ENCODE peak calls at places on chromosomes 1 and 21, in nine cellular contexts. One of them, this sample, is unnamed.

GRCh38 chr1:231172411-231172810 is 10.6 kb downstream of the TRIM67 start:
- DNase-seq in iPS-NIHi11: no peak
- DNase-seq in GOT3: no peak
- DNase-seq in hypothalamus: no peak
- DNase-seq in GM23338: no peak
- DNase-seq in iris pigment epithelial cell: no peak
- DNase-seq in foreskin fibroblast: no peak
- DNase-seq in AG08396: no peak
- DNase-seq in ELR: no peak
- DNase-seq in this sample: no peak

GRCh38 chr1:103198076-103198475 is 89.8 kb upstream of the COL11A1 start:
- DNase-seq in iPS-NIHi11: no peak
- DNase-seq in GOT3: no peak
- DNase-seq in hypothalamus: no peak
- DNase-seq in GM23338: no peak
- DNase-seq in iris pigment epithelial cell: no peak
- DNase-seq in foreskin fibroblast: no peak
- DNase-seq in AG08396: no peak
- DNase-seq in ELR: no peak
- DNase-seq in this sample: no peak

GRCh38 chr21:27570306-27570868 is 603.5 kb upstream of the ADAMTS5 start:
- DNase-seq in iPS-NIHi11: no peak
- DNase-seq in GOT3: peak; percentile 32
- DNase-seq in hypothalamus: no peak
- DNase-seq in GM23338: no peak
- DNase-seq in iris pigment epithelial cell: peak; percentile 93
- DNase-seq in foreskin fibroblast: peak; percentile 97
- DNase-seq in AG08396: peak; percentile 54
- DNase-seq in ELR: peak; percentile 93
- DNase-seq in this sample: peak; percentile 20

GRCh38 chr1:153678519-153679336 is at the start of gene NPR1:
- DNase-seq in iPS-NIHi11: peak; percentile 77
- DNase-seq in GOT3: no peak
- DNase-seq in hypothalamus: no peak
- DNase-seq in GM23338: peak; percentile 78
- DNase-seq in iris pigment epithelial cell: no peak
- DNase-seq in foreskin fibroblast: peak; percentile 57
- DNase-seq in AG08396: peak; percentile 62
- DNase-seq in ELR: peak; percentile 52
- DNase-seq in this sample: no peak

GRCh38 chr1:26280333-26281042 is 602 bp downstream of the SH3BGRL3 start:
- DNase-seq in iPS-NIHi11: peak; percentile 59
- DNase-seq in GOT3: no peak
- DNase-seq in hypothalamus: no peak
- DNase-seq in GM23338: peak; percentile 37
- DNase-seq in iris pigment epithelial cell: peak; percentile 45
- DNase-seq in foreskin fibroblast: peak; percentile 76
- DNase-seq in AG08396: peak; percentile 72
- DNase-seq in ELR: peak; percentile 80
- DNase-seq in this sample: peak; percentile 59

GRCh38 chr1:161020573-161021167 is at the start of gene F11R:
- DNase-seq in iPS-NIHi11: peak; percentile 69
- DNase-seq in GOT3: no peak
- DNase-seq in hypothalamus: no peak
- DNase-seq in GM23338: peak; percentile 83
- DNase-seq in iris pigment epithelial cell: no peak
- DNase-seq in foreskin fibroblast: peak; percentile 21
- DNase-seq in AG08396: no peak
- DNase-seq in ELR: peak; percentile 42
- DNase-seq in this sample: no peak

GRCh38 chr1:121544500-121544899 is 359.7 kb downstream of the SRGAP2C start:
- DNase-seq in iPS-NIHi11: no peak
- DNase-seq in GOT3: no peak
- DNase-seq in hypothalamus: no peak
- DNase-seq in GM23338: no peak
- DNase-seq in iris pigment epithelial cell: no peak
- DNase-seq in foreskin fibroblast: no peak
- DNase-seq in AG08396: no peak
- DNase-seq in ELR: no peak
- DNase-seq in this sample: no peak

GRCh38 chr21:32189688-32190483 is 89.0 kb downstream of the MIS18A start:
- DNase-seq in iPS-NIHi11: no peak
- DNase-seq in GOT3: no peak
- DNase-seq in hypothalamus: no peak
- DNase-seq in GM23338: no peak
- DNase-seq in iris pigment epithelial cell: no peak
- DNase-seq in foreskin fibroblast: no peak
- DNase-seq in AG08396: no peak
- DNase-seq in ELR: no peak
- DNase-seq in this sample: no peak

GRCh38 chr1:37096523-37096922 is 62.2 kb upstream of the GRIK3 start:
- DNase-seq in iPS-NIHi11: peak; percentile 74
- DNase-seq in GOT3: no peak
- DNase-seq in hypothalamus: no peak
- DNase-seq in GM23338: peak; percentile 79
- DNase-seq in iris pigment epithelial cell: no peak
- DNase-seq in foreskin fibroblast: no peak
- DNase-seq in AG08396: no peak
- DNase-seq in ELR: peak; percentile 9
- DNase-seq in this sample: no peak

GRCh38 chr1:200153277-200154055 is 126.0 kb downstream of the NR5A2 start:
- DNase-seq in iPS-NIHi11: no peak
- DNase-seq in GOT3: no peak
- DNase-seq in hypothalamus: no peak
- DNase-seq in GM23338: no peak
- DNase-seq in iris pigment epithelial cell: no peak
- DNase-seq in foreskin fibroblast: no peak
- DNase-seq in AG08396: no peak
- DNase-seq in ELR: no peak
- DNase-seq in this sample: no peak

GRCh38 chr1:167752219-167752985 is 30.6 kb downstream of the MPZL1 start:
- DNase-seq in iPS-NIHi11: no peak
- DNase-seq in GOT3: no peak
- DNase-seq in hypothalamus: no peak
- DNase-seq in GM23338: no peak
- DNase-seq in iris pigment epithelial cell: peak; percentile 21
- DNase-seq in foreskin fibroblast: peak; percentile 71
- DNase-seq in AG08396: no peak
- DNase-seq in ELR: peak; percentile 69
- DNase-seq in this sample: no peak

GRCh38 chr21:17780539-17780938 is 38.6 kb downstream of the C21orf91 start:
- DNase-seq in iPS-NIHi11: no peak
- DNase-seq in GOT3: no peak
- DNase-seq in hypothalamus: no peak
- DNase-seq in GM23338: no peak
- DNase-seq in iris pigment epithelial cell: peak; percentile 6
- DNase-seq in foreskin fibroblast: no peak
- DNase-seq in AG08396: no peak
- DNase-seq in ELR: no peak
- DNase-seq in this sample: no peak

GRCh38 chr1:43317817-43318471 is 17.2 kb downstream of the TIE1 start:
- DNase-seq in iPS-NIHi11: no peak
- DNase-seq in GOT3: no peak
- DNase-seq in hypothalamus: peak; percentile 19
- DNase-seq in GM23338: no peak
- DNase-seq in iris pigment epithelial cell: no peak
- DNase-seq in foreskin fibroblast: peak; percentile 52
- DNase-seq in AG08396: no peak
- DNase-seq in ELR: no peak
- DNase-seq in this sample: no peak

GRCh38 chr1:3681898-3682806 is 29.8 kb downstream of the TP73 start:
- DNase-seq in iPS-NIHi11: no peak
- DNase-seq in GOT3: no peak
- DNase-seq in hypothalamus: no peak
- DNase-seq in GM23338: no peak
- DNase-seq in iris pigment epithelial cell: no peak
- DNase-seq in foreskin fibroblast: no peak
- DNase-seq in AG08396: no peak
- DNase-seq in ELR: no peak
- DNase-seq in this sample: no peak

GRCh38 chr1:33143181-33143580 is 38.7 kb downstream of the TRIM62 start:
- DNase-seq in iPS-NIHi11: no peak
- DNase-seq in GOT3: no peak
- DNase-seq in hypothalamus: no peak
- DNase-seq in GM23338: no peak
- DNase-seq in iris pigment epithelial cell: peak; percentile 46
- DNase-seq in foreskin fibroblast: peak; percentile 36
- DNase-seq in AG08396: no peak
- DNase-seq in ELR: no peak
- DNase-seq in this sample: no peak

GRCh38 chr1:238484121-238484520 is 593.4 kb upstream of the ZP4 start:
- DNase-seq in iPS-NIHi11: no peak
- DNase-seq in GOT3: no peak
- DNase-seq in hypothalamus: no peak
- DNase-seq in GM23338: no peak
- DNase-seq in iris pigment epithelial cell: peak; percentile 61
- DNase-seq in foreskin fibroblast: no peak
- DNase-seq in AG08396: no peak
- DNase-seq in ELR: peak; percentile 28
- DNase-seq in this sample: no peak

GRCh38 chr1:225928186-225929175 is 4.4 kb upstream of the PYCR2 start:
- DNase-seq in iPS-NIHi11: no peak
- DNase-seq in GOT3: no peak
- DNase-seq in hypothalamus: no peak
- DNase-seq in GM23338: no peak
- DNase-seq in iris pigment epithelial cell: no peak
- DNase-seq in foreskin fibroblast: no peak
- DNase-seq in AG08396: no peak
- DNase-seq in ELR: no peak
- DNase-seq in this sample: no peak

GRCh38 chr1:241411056-241411775 is 54.2 kb upstream of the RGS7 start:
- DNase-seq in iPS-NIHi11: no peak
- DNase-seq in GOT3: no peak
- DNase-seq in hypothalamus: no peak
- DNase-seq in GM23338: no peak
- DNase-seq in iris pigment epithelial cell: no peak
- DNase-seq in foreskin fibroblast: peak; percentile 88
- DNase-seq in AG08396: peak; percentile 11
- DNase-seq in ELR: no peak
- DNase-seq in this sample: no peak

GRCh38 chr1:7402548-7402850 is 368.6 kb upstream of the VAMP3 start:
- DNase-seq in iPS-NIHi11: no peak
- DNase-seq in GOT3: no peak
- DNase-seq in hypothalamus: no peak
- DNase-seq in GM23338: no peak
- DNase-seq in iris pigment epithelial cell: no peak
- DNase-seq in foreskin fibroblast: no peak
- DNase-seq in AG08396: no peak
- DNase-seq in ELR: no peak
- DNase-seq in this sample: no peak

GRCh38 chr1:94608142-94608851 is 66.7 kb upstream of the F3 start:
- DNase-seq in iPS-NIHi11: no peak
- DNase-seq in GOT3: no peak
- DNase-seq in hypothalamus: no peak
- DNase-seq in GM23338: no peak
- DNase-seq in iris pigment epithelial cell: no peak
- DNase-seq in foreskin fibroblast: no peak
- DNase-seq in AG08396: no peak
- DNase-seq in ELR: no peak
- DNase-seq in this sample: no peak

GRCh38 chr1:244964112-244964971 is 100.0 kb upstream of the HNRNPU start:
- DNase-seq in iPS-NIHi11: no peak
- DNase-seq in GOT3: no peak
- DNase-seq in hypothalamus: no peak
- DNase-seq in GM23338: peak; percentile 47
- DNase-seq in iris pigment epithelial cell: peak; percentile 83
- DNase-seq in foreskin fibroblast: peak; percentile 84
- DNase-seq in AG08396: peak; percentile 64
- DNase-seq in ELR: peak; percentile 77
- DNase-seq in this sample: peak; percentile 51

GRCh38 chr1:220787069-220787614 is 429 bp downstream of the MTARC1 start:
- DNase-seq in iPS-NIHi11: peak; percentile 71
- DNase-seq in GOT3: no peak
- DNase-seq in hypothalamus: peak; percentile 48
- DNase-seq in GM23338: peak; percentile 75
- DNase-seq in iris pigment epithelial cell: no peak
- DNase-seq in foreskin fibroblast: no peak
- DNase-seq in AG08396: no peak
- DNase-seq in ELR: peak; percentile 3
- DNase-seq in this sample: no peak

GRCh38 chr1:204407314-204407971 is 4.2 kb downstream of the PPP1R15B start:
- DNase-seq in iPS-NIHi11: no peak
- DNase-seq in GOT3: no peak
- DNase-seq in hypothalamus: no peak
- DNase-seq in GM23338: no peak
- DNase-seq in iris pigment epithelial cell: no peak
- DNase-seq in foreskin fibroblast: no peak
- DNase-seq in AG08396: no peak
- DNase-seq in ELR: no peak
- DNase-seq in this sample: no peak

GRCh38 chr1:229567109-229567868 is 8.8 kb upstream of the ABCB10 start:
- DNase-seq in iPS-NIHi11: no peak
- DNase-seq in GOT3: no peak
- DNase-seq in hypothalamus: no peak
- DNase-seq in GM23338: no peak
- DNase-seq in iris pigment epithelial cell: no peak
- DNase-seq in foreskin fibroblast: no peak
- DNase-seq in AG08396: no peak
- DNase-seq in ELR: no peak
- DNase-seq in this sample: no peak

GRCh38 chr21:45828580-45829565 is 152.7 kb upstream of the COL6A1 start:
- DNase-seq in iPS-NIHi11: no peak
- DNase-seq in GOT3: no peak
- DNase-seq in hypothalamus: no peak
- DNase-seq in GM23338: no peak
- DNase-seq in iris pigment epithelial cell: no peak
- DNase-seq in foreskin fibroblast: no peak
- DNase-seq in AG08396: no peak
- DNase-seq in ELR: no peak
- DNase-seq in this sample: no peak

GRCh38 chr1:32769524-32770220 is 47.5 kb downstream of the YARS1 start:
- DNase-seq in iPS-NIHi11: no peak
- DNase-seq in GOT3: no peak
- DNase-seq in hypothalamus: no peak
- DNase-seq in GM23338: no peak
- DNase-seq in iris pigment epithelial cell: peak; percentile 41
- DNase-seq in foreskin fibroblast: peak; percentile 80
- DNase-seq in AG08396: no peak
- DNase-seq in ELR: peak; percentile 64
- DNase-seq in this sample: peak; percentile 27

GRCh38 chr1:166843769-166844596 is 4.7 kb downstream of the POGK start:
- DNase-seq in iPS-NIHi11: no peak
- DNase-seq in GOT3: no peak
- DNase-seq in hypothalamus: peak; percentile 17
- DNase-seq in GM23338: no peak
- DNase-seq in iris pigment epithelial cell: no peak
- DNase-seq in foreskin fibroblast: no peak
- DNase-seq in AG08396: no peak
- DNase-seq in ELR: no peak
- DNase-seq in this sample: no peak